ENCODE peak calls at places on chromosomes 12 and 14, in five cellular contexts. One of them, this sample, is unnamed.

GRCh38 chr12:3199551-3200031 is 122.4 kb downstream of the TSPAN9 start:
- DNase-seq in SK-N-SH: peak; percentile 82
- DNase-seq in thoracic aorta: no peak
- DNase-seq in endodermal cell: peak; percentile 85
- DNase-seq in CD4-positive, alpha-beta T cell: no peak
- DNase-seq in this sample: no peak

GRCh38 chr12:54463034-54463433 is 10.4 kb downstream of the GTSF1 start:
- DNase-seq in SK-N-SH: no peak
- DNase-seq in thoracic aorta: no peak
- DNase-seq in endodermal cell: no peak
- DNase-seq in CD4-positive, alpha-beta T cell: no peak
- DNase-seq in this sample: no peak

GRCh38 chr12:1534708-1535107 is 59.7 kb downstream of the FBXL14 start:
- DNase-seq in SK-N-SH: no peak
- DNase-seq in thoracic aorta: no peak
- DNase-seq in endodermal cell: peak; percentile 37
- DNase-seq in CD4-positive, alpha-beta T cell: no peak
- DNase-seq in this sample: no peak

GRCh38 chr14:59101441-59101840 is 87.0 kb upstream of the DAAM1 start:
- DNase-seq in SK-N-SH: no peak
- DNase-seq in thoracic aorta: no peak
- DNase-seq in endodermal cell: no peak
- DNase-seq in CD4-positive, alpha-beta T cell: no peak
- DNase-seq in this sample: no peak

GRCh38 chr14:68047910-68048309 is 228.3 kb downstream of the RAD51B start:
- DNase-seq in SK-N-SH: no peak
- DNase-seq in thoracic aorta: no peak
- DNase-seq in endodermal cell: no peak
- DNase-seq in CD4-positive, alpha-beta T cell: no peak
- DNase-seq in this sample: no peak

GRCh38 chr12:49868952-49869815 is 26.3 kb upstream of the BCDIN3D start:
- DNase-seq in SK-N-SH: peak; percentile 95
- DNase-seq in thoracic aorta: peak; percentile 32
- DNase-seq in endodermal cell: peak; percentile 54
- DNase-seq in CD4-positive, alpha-beta T cell: no peak
- DNase-seq in this sample: no peak

GRCh38 chr12:121801601-121802484 is 2.0 kb upstream of the SETD1B start:
- DNase-seq in SK-N-SH: no peak
- DNase-seq in thoracic aorta: no peak
- DNase-seq in endodermal cell: no peak
- DNase-seq in CD4-positive, alpha-beta T cell: peak; percentile 72
- DNase-seq in this sample: no peak

GRCh38 chr12:103333676-103334075 is 162.1 kb downstream of the C12orf42 start:
- DNase-seq in SK-N-SH: no peak
- DNase-seq in thoracic aorta: no peak
- DNase-seq in endodermal cell: no peak
- DNase-seq in CD4-positive, alpha-beta T cell: no peak
- DNase-seq in this sample: no peak

GRCh38 chr12:34121360-34121759 is 99.1 kb downstream of the ALG10 start:
- DNase-seq in SK-N-SH: no peak
- DNase-seq in thoracic aorta: no peak
- DNase-seq in endodermal cell: no peak
- DNase-seq in CD4-positive, alpha-beta T cell: no peak
- DNase-seq in this sample: no peak

GRCh38 chr14:67240168-67240932 is 885 bp upstream of the PALS1 start:
- DNase-seq in SK-N-SH: peak; percentile 52
- DNase-seq in thoracic aorta: no peak
- DNase-seq in endodermal cell: peak; percentile 73
- DNase-seq in CD4-positive, alpha-beta T cell: no peak
- DNase-seq in this sample: no peak

GRCh38 chr14:87131879-87132278 is 861.1 kb downstream of the GALC start:
- DNase-seq in SK-N-SH: no peak
- DNase-seq in thoracic aorta: no peak
- DNase-seq in endodermal cell: no peak
- DNase-seq in CD4-positive, alpha-beta T cell: no peak
- DNase-seq in this sample: no peak
- H3K27ac ChIP-seq in SK-N-SH: no peak overlapping the region
- H3K27ac ChIP-seq in thoracic aorta: no peak overlapping the region
- H3K27ac ChIP-seq in endodermal cell: no peak overlapping the region
- H3K27ac ChIP-seq in CD4-positive, alpha-beta T cell: no peak overlapping the region
- H3K27ac ChIP-seq in this sample: no peak overlapping the region

GRCh38 chr12:6167327-6168280 is 32.6 kb upstream of the CD9 start:
- DNase-seq in SK-N-SH: no peak
- DNase-seq in thoracic aorta: peak; percentile 74
- DNase-seq in endodermal cell: no peak
- DNase-seq in CD4-positive, alpha-beta T cell: peak; percentile 11
- DNase-seq in this sample: peak; percentile 94
- H3K27ac ChIP-seq in SK-N-SH: peak overlapping the region; percentile 96
- H3K27ac ChIP-seq in thoracic aorta: peak overlapping the region; percentile 99
- H3K27ac ChIP-seq in endodermal cell: no peak overlapping the region
- H3K27ac ChIP-seq in CD4-positive, alpha-beta T cell: no peak overlapping the region
- H3K27ac ChIP-seq in this sample: peak overlapping the region; percentile 7

GRCh38 chr12:22283006-22283506 is 51.5 kb downstream of the ST8SIA1 start:
- DNase-seq in SK-N-SH: no peak
- DNase-seq in thoracic aorta: no peak
- DNase-seq in endodermal cell: no peak
- DNase-seq in CD4-positive, alpha-beta T cell: no peak
- DNase-seq in this sample: no peak
- H3K27ac ChIP-seq in SK-N-SH: peak overlapping the region; percentile 79
- H3K27ac ChIP-seq in thoracic aorta: peak overlapping the region; percentile 81
- H3K27ac ChIP-seq in endodermal cell: peak overlapping the region; percentile 28
- H3K27ac ChIP-seq in CD4-positive, alpha-beta T cell: no peak overlapping the region
- H3K27ac ChIP-seq in this sample: no peak overlapping the region

GRCh38 chr12:62166525-62166924 is 93.7 kb upstream of the USP15 start:
- DNase-seq in SK-N-SH: no peak
- DNase-seq in thoracic aorta: no peak
- DNase-seq in endodermal cell: no peak
- DNase-seq in CD4-positive, alpha-beta T cell: no peak
- DNase-seq in this sample: no peak
- H3K27ac ChIP-seq in SK-N-SH: no peak overlapping the region
- H3K27ac ChIP-seq in thoracic aorta: no peak overlapping the region
- H3K27ac ChIP-seq in endodermal cell: no peak overlapping the region
- H3K27ac ChIP-seq in CD4-positive, alpha-beta T cell: no peak overlapping the region
- H3K27ac ChIP-seq in this sample: no peak overlapping the region

GRCh38 chr14:94650444-94650775 is 38.2 kb downstream of the SERPINA3 start:
- DNase-seq in SK-N-SH: no peak
- DNase-seq in thoracic aorta: no peak
- DNase-seq in endodermal cell: no peak
- DNase-seq in CD4-positive, alpha-beta T cell: no peak
- DNase-seq in this sample: no peak

GRCh38 chr14:94646481-94646880 is 34.3 kb downstream of the SERPINA3 start:
- DNase-seq in SK-N-SH: no peak
- DNase-seq in thoracic aorta: no peak
- DNase-seq in endodermal cell: no peak
- DNase-seq in CD4-positive, alpha-beta T cell: no peak
- DNase-seq in this sample: no peak

GRCh38 chr14:94648801-94649200 is 36.6 kb downstream of the SERPINA3 start:
- DNase-seq in SK-N-SH: no peak
- DNase-seq in thoracic aorta: no peak
- DNase-seq in endodermal cell: no peak
- DNase-seq in CD4-positive, alpha-beta T cell: no peak
- DNase-seq in this sample: no peak

GRCh38 chr14:94650806-94651805 is 38.9 kb downstream of the SERPINA3 start:
- DNase-seq in SK-N-SH: peak; percentile 73
- DNase-seq in thoracic aorta: no peak
- DNase-seq in endodermal cell: no peak
- DNase-seq in CD4-positive, alpha-beta T cell: no peak
- DNase-seq in this sample: no peak

DNA sequence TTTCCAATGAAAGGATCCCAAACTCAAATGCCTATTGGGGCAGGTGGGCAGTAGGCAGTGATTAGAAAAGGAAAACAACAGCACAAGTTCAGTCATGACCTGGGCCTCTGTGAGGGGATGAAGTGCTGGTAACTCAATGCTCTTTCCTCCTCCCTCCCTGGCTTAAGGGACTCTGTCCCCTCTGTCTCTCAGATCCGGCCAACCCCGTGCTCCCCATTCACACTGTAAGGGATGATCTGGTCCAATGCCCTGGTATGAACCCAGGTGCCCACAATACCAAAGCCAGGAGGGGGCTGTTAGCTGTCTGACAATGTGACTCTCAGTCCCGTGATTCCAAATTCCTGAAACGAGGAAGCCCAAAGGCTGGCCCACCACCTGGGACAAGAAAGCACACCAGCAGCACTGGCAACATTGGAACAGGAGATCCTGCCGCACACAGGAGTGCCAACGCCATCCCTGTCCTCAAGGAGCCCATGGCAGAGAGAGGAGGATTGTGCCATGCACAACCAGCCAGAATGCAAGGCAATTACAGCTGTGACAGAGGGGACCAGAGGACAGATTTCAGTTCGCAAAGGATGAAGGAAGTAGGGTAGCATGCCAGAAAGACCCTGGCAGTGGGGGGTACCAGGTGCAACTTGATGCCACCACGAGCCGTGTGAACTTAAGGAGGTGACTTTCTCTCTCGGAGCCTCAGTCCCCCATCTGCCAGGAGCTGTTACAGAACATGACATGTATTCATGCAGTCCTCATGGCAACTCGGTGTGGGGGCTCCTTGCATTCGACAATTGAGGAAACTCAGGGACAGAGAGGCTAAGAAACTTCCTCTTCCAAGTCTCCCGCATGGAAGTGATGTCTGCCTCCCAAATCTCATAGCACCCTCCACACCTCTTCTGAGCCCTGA is 37.6 kb downstream of the SERPINA3 start:
- DNase-seq in SK-N-SH: no peak
- DNase-seq in thoracic aorta: no peak
- DNase-seq in endodermal cell: no peak
- DNase-seq in CD4-positive, alpha-beta T cell: no peak
- DNase-seq in this sample: no peak
- H3K27ac ChIP-seq in SK-N-SH: no peak overlapping the region
- H3K27ac ChIP-seq in thoracic aorta: no peak overlapping the region
- H3K27ac ChIP-seq in endodermal cell: no peak overlapping the region
- H3K27ac ChIP-seq in CD4-positive, alpha-beta T cell: no peak overlapping the region
- H3K27ac ChIP-seq in this sample: no peak overlapping the region

GRCh38 chr12:110908377-110909136 is 11.8 kb downstream of the MYL2 start:
- DNase-seq in SK-N-SH: no peak
- DNase-seq in thoracic aorta: no peak
- DNase-seq in endodermal cell: no peak
- DNase-seq in CD4-positive, alpha-beta T cell: no peak
- DNase-seq in this sample: no peak

GRCh38 chr12:110907583-110907982 is 12.8 kb downstream of the MYL2 start:
- DNase-seq in SK-N-SH: no peak
- DNase-seq in thoracic aorta: no peak
- DNase-seq in endodermal cell: peak; percentile 60
- DNase-seq in CD4-positive, alpha-beta T cell: no peak
- DNase-seq in this sample: no peak

GRCh38 chr12:110906088-110906487 is 14.3 kb downstream of the MYL2 start:
- DNase-seq in SK-N-SH: no peak
- DNase-seq in thoracic aorta: no peak
- DNase-seq in endodermal cell: no peak
- DNase-seq in CD4-positive, alpha-beta T cell: no peak
- DNase-seq in this sample: no peak

GRCh38 chr12:110906985-110907384 is 13.4 kb downstream of the MYL2 start:
- DNase-seq in SK-N-SH: no peak
- DNase-seq in thoracic aorta: no peak
- DNase-seq in endodermal cell: no peak
- DNase-seq in CD4-positive, alpha-beta T cell: no peak
- DNase-seq in this sample: no peak

DNA sequence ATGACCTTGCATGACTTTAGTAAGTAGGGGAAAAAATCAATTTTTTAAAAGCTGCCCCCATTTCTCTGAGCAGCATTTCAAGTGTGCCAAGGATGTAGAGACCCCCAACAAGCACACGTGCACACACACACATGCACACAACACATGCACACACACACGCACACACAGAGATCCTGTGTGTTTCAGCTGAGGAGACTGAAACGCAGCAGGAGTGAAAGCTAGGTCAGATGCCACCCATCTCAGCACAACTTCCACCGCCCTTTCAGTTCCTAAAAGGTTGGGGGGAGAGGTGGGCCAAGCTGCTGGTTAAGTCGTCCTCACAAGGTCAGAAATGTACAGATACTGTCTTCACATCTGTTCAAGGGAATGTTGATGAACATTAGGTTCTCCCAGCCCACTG is 13.9 kb downstream of the MYL2 start:
- DNase-seq in SK-N-SH: no peak
- DNase-seq in thoracic aorta: no peak
- DNase-seq in endodermal cell: no peak
- DNase-seq in CD4-positive, alpha-beta T cell: no peak
- DNase-seq in this sample: no peak
- H3K27ac ChIP-seq in SK-N-SH: no peak overlapping the region
- H3K27ac ChIP-seq in thoracic aorta: no peak overlapping the region
- H3K27ac ChIP-seq in endodermal cell: no peak overlapping the region
- H3K27ac ChIP-seq in CD4-positive, alpha-beta T cell: no peak overlapping the region
- H3K27ac ChIP-seq in this sample: no peak overlapping the region

DNA sequence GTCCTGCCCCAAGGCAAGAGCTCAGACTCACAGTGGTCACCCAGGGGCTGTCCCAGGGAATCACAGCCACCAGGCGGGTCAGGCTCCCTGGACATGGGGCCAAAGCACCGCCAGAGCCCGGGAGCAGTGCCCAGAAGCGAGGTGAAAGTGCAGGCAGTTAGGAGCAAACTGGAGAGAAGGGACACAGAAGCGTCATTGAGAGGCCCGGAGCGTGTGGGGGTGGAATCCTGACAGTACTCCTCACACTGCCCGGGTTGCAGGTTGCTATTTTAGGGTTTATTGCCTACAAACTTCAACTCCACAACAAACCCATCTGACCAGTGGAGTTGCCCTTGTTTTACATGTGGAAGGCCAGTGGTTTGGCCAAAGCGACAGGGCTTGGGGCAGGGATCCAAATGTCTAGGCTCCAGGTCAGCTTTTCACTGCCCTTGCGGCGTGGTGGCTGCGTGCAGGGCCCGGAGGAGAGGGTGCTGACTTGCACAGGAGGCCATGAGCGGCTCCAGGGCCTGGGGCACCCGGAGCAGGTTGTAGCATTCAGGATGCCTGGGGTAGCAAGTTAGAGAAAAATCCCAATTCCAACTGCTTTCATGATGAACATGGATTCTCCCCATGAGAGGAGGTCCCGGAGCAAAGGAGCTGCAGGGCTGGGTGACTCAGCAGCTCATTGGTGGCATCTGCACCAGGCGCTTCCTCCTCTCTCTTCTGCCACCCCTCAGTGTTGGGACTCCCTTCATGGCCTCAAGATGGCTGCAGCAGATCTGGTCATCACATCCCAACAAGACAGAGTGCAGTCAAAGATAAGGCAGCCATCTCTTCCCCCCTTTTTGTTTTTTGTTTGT is 112.3 kb upstream of the NCOR2 start:
- DNase-seq in SK-N-SH: no peak
- DNase-seq in thoracic aorta: no peak
- DNase-seq in endodermal cell: no peak
- DNase-seq in CD4-positive, alpha-beta T cell: no peak
- DNase-seq in this sample: no peak
- H3K27ac ChIP-seq in SK-N-SH: no peak overlapping the region
- H3K27ac ChIP-seq in thoracic aorta: peak overlapping the region; percentile 85
- H3K27ac ChIP-seq in endodermal cell: no peak overlapping the region
- H3K27ac ChIP-seq in CD4-positive, alpha-beta T cell: no peak overlapping the region
- H3K27ac ChIP-seq in this sample: peak overlapping the region; percentile 98

GRCh38 chr12:92558806-92559205 is 144.0 kb upstream of the PLEKHG7 start:
- DNase-seq in SK-N-SH: no peak
- DNase-seq in thoracic aorta: no peak
- DNase-seq in endodermal cell: no peak
- DNase-seq in CD4-positive, alpha-beta T cell: no peak
- DNase-seq in this sample: no peak

GRCh38 chr12:92556141-92556540 is 146.6 kb upstream of the PLEKHG7 start:
- DNase-seq in SK-N-SH: no peak
- DNase-seq in thoracic aorta: no peak
- DNase-seq in endodermal cell: no peak
- DNase-seq in CD4-positive, alpha-beta T cell: no peak
- DNase-seq in this sample: no peak

GRCh38 chr12:92557422-92557724 is 145.4 kb upstream of the PLEKHG7 start:
- DNase-seq in SK-N-SH: no peak
- DNase-seq in thoracic aorta: no peak
- DNase-seq in endodermal cell: no peak
- DNase-seq in CD4-positive, alpha-beta T cell: no peak
- DNase-seq in this sample: no peak

GRCh38 chr12:92558241-92558773 is 144.5 kb upstream of the PLEKHG7 start:
- DNase-seq in SK-N-SH: no peak
- DNase-seq in thoracic aorta: no peak
- DNase-seq in endodermal cell: no peak
- DNase-seq in CD4-positive, alpha-beta T cell: no peak
- DNase-seq in this sample: no peak

GRCh38 chr12:92556622-92557421 is 146.0 kb upstream of the PLEKHG7 start:
- DNase-seq in SK-N-SH: no peak
- DNase-seq in thoracic aorta: no peak
- DNase-seq in endodermal cell: no peak
- DNase-seq in CD4-positive, alpha-beta T cell: no peak
- DNase-seq in this sample: no peak
- H3K27ac ChIP-seq in SK-N-SH: no peak overlapping the region
- H3K27ac ChIP-seq in thoracic aorta: no peak overlapping the region
- H3K27ac ChIP-seq in endodermal cell: no peak overlapping the region
- H3K27ac ChIP-seq in CD4-positive, alpha-beta T cell: no peak overlapping the region
- H3K27ac ChIP-seq in this sample: no peak overlapping the region